ENCODE peak calls at places on chromosomes 12 and 14, in four cellular contexts. J, U, B and T are unnamed samples.
A peak's percentile ranks its signal among the peaks of the same experiment; 100 is the strongest.

GRCh38 chr14:39446131-39446744 is 14.0 kb upstream of the FBXO33 start:
- DNase-seq in J (no peak), B (no peak), U (no peak), T (no peak)

GRCh38 chr14:92615451-92615850 is 101.9 kb downstream of the RIN3 start:
- DNase-seq in B (peak; percentile 72), U (no peak), J (no peak), T (no peak)

GRCh38 chr14:69693823-69694729 is 72.9 kb upstream of the SRSF5 start:
- DNase-seq in J (no peak), B (no peak), U (no peak), T (no peak)

GRCh38 chr12:90261283-90261682 is 552.6 kb upstream of the ATP2B1 start:
- DNase-seq in U (no peak), J (no peak), B (no peak), T (no peak)

GRCh38 chr12:62078020-62078419 is 182.2 kb upstream of the USP15 start:
- DNase-seq in B (no peak), U (no peak), J (no peak), T (no peak)

GRCh38 chr12:66044731-66045130 is 85.8 kb downstream of the LLPH start:
- DNase-seq in J (no peak), B (no peak), U (peak; percentile 59), T (no peak)

GRCh38 chr12:80632835-80633234 is 74.6 kb upstream of the MYF6 start:
- DNase-seq in U (no peak), J (peak; percentile 33), B (no peak), T (no peak)

GRCh38 chr12:2284857-2285256 is 232.1 kb downstream of the CACNA1C start:
- DNase-seq in J (peak; percentile 74), B (no peak), U (no peak), T (no peak)